ENCODE peak calls at places on chromosome 21, in eight cellular contexts. R is AG04450; I is stimulated activated naive CD8-positive, alpha-beta T cell treated with anti-CD3 and anti-CD28 coated beads, Interleukin-15, amount 100 ng/mL, for 72 hours; Y is mesothelial cell of epicardium; C is C1 segment of cervical spinal cord; K is Kasumi-1; Q is HuH-7.5; F is GM03348. Z is an unnamed sample.

GRCh38 chr21:38988211-38989096 is 182.7 kb downstream of the ETS2 start:
- DNase-seq in R (no peak), I (no peak), Y (no peak), C (no peak), K (no peak), Q (no peak), F (no peak), Z (no peak)

GRCh38 chr21:45513741-45514310 is 28.4 kb downstream of the SLC19A1 start:
- DNase-seq in R (no peak), I (no peak), Y (no peak), C (no peak), K (no peak), Q (no peak), F (no peak), Z (no peak)

GRCh38 chr21:25837545-25838263 is 102.9 kb downstream of the GABPA start:
- DNase-seq in R (peak), I (no peak), Y (no peak), C (no peak), K (no peak), Q (no peak), F (no peak), Z (no peak)

GRCh38 chr21:14058566-14058965 is 152.2 kb downstream of the LIPI start:
- DNase-seq in R (no peak), I (no peak), Y (no peak), C (no peak), K (no peak), Q (no peak), F (no peak), Z (no peak)

GRCh38 chr21:45187646-45188045 is 100.0 kb downstream of the POFUT2 start:
- DNase-seq in R (no peak), I (no peak), Y (no peak), C (no peak), K (no peak), Q (no peak), F (no peak), Z (no peak)

GRCh38 chr21:45831991-45832740 is 149.4 kb upstream of the COL6A1 start:
- DNase-seq in R (peak), I (no peak), Y (no peak), C (no peak), K (no peak), Q (no peak), F (no peak), Z (no peak)

GRCh38 chr21:37829043-37829442 is 87.2 kb downstream of the KCNJ6 start:
- DNase-seq in R (no peak), I (no peak), Y (no peak), C (no peak), K (no peak), Q (no peak), F (no peak), Z (no peak)

GRCh38 chr21:35697321-35697808 is 363.0 kb downstream of the SETD4 start:
- DNase-seq in R (no peak), I (no peak), Y (peak), C (peak), K (peak), Q (no peak), F (no peak), Z (no peak)

GRCh38 chr21:32207096-32207716 is 71.6 kb downstream of the MIS18A start:
- DNase-seq in R (no peak), I (no peak), Y (no peak), C (no peak), K (no peak), Q (no peak), F (no peak), Z (no peak)

GRCh38 chr21:44878053-44878982 is 4.8 kb upstream of the PTTG1IP start:
- DNase-seq in R (no peak), I (no peak), Y (no peak), C (no peak), K (peak), Q (no peak), F (no peak), Z (no peak)

GRCh38 chr21:29175408-29176147 is 45.1 kb downstream of the MAP3K7CL start:
- DNase-seq in R (no peak), I (no peak), Y (no peak), C (no peak), K (no peak), Q (no peak), F (no peak), Z (no peak)

GRCh38 chr21:25573409-25574206 is 33.7 kb downstream of the MRPL39 start:
- DNase-seq in R (peak), I (no peak), Y (no peak), C (no peak), K (peak), Q (no peak), F (peak), Z (no peak)

GRCh38 chr21:42586406-42586805 is 67.0 kb upstream of the PDE9A start:
- DNase-seq in R (no peak), I (no peak), Y (no peak), C (no peak), K (no peak), Q (no peak), F (no peak), Z (no peak)

GRCh38 chr21:38787461-38788274 is 18.1 kb upstream of the ETS2 start:
- DNase-seq in R (no peak), I (no peak), Y (no peak), C (no peak), K (no peak), Q (peak), F (peak), Z (no peak)

GRCh38 chr21:33682992-33683627 is 40.8 kb downstream of the ITSN1 start:
- DNase-seq in R (peak), I (no peak), Y (no peak), C (no peak), K (no peak), Q (no peak), F (peak), Z (no peak)

GRCh38 chr21:32741336-32741735 is 13.5 kb upstream of the SYNJ1 start:
- DNase-seq in R (no peak), I (no peak), Y (no peak), C (no peak), K (no peak), Q (no peak), F (no peak), Z (no peak)

GRCh38 chr21:29511076-29511475 is 212.4 kb downstream of the BACH1 start:
- DNase-seq in R (no peak), I (no peak), Y (no peak), C (no peak), K (no peak), Q (no peak), F (peak), Z (no peak)

GRCh38 chr21:38784458-38785266 is 21.1 kb upstream of the ETS2 start:
- DNase-seq in R (no peak), I (no peak), Y (no peak), C (no peak), K (no peak), Q (no peak), F (no peak), Z (no peak)

GRCh38 chr21:44530903-44531605 is 8.9 kb downstream of the KRTAP10-1 start:
- DNase-seq in R (no peak), I (no peak), Y (no peak), C (no peak), K (no peak), Q (no peak), F (no peak), Z (no peak)

GRCh38 chr21:39580744-39581143 is 32.0 kb upstream of the B3GALT5 start:
- DNase-seq in R (no peak), I (no peak), Y (no peak), C (no peak), K (no peak), Q (no peak), F (no peak), Z (no peak)

GRCh38 chr21:31514598-31514997 is 144.9 kb upstream of the SOD1 start:
- DNase-seq in R (no peak), I (no peak), Y (no peak), C (peak), K (no peak), Q (no peak), F (no peak), Z (no peak)

GRCh38 chr21:42503711-42504110 is 7.7 kb upstream of the RSPH1 start:
- DNase-seq in R (no peak), I (no peak), Y (no peak), C (no peak), K (peak), Q (no peak), F (no peak), Z (no peak)

GRCh38 chr21:33560965-33561364 is 18.1 kb downstream of the SON start:
- DNase-seq in R (no peak), I (no peak), Y (no peak), C (no peak), K (no peak), Q (no peak), F (no peak), Z (no peak)

GRCh38 chr21:18478513-18478912 is 74.9 kb upstream of the TMPRSS15 start:
- DNase-seq in R (no peak), I (no peak), Y (no peak), C (no peak), K (no peak), Q (no peak), F (no peak), Z (no peak)

GRCh38 chr21:17467829-17468228 is 45.0 kb upstream of the CXADR start:
- DNase-seq in R (no peak), I (no peak), Y (no peak), C (no peak), K (no peak), Q (no peak), F (no peak), Z (no peak)

GRCh38 chr21:41186763-41187536 is 19.0 kb downstream of the BACE2 start:
- DNase-seq in R (no peak), I (no peak), Y (no peak), C (no peak), K (no peak), Q (no peak), F (no peak), Z (no peak)

GRCh38 chr21:19290328-19290727 is 886.7 kb upstream of the TMPRSS15 start:
- DNase-seq in R (no peak), I (no peak), Y (no peak), C (no peak), K (no peak), Q (no peak), F (no peak), Z (no peak)

GRCh38 chr21:34052171-34052570 is 21.2 kb upstream of the MRPS6 start:
- DNase-seq in R (no peak), I (no peak), Y (no peak), C (no peak), K (no peak), Q (no peak), F (no peak), Z (no peak)

GRCh38 chr21:35988396-35989140 is 71.8 kb downstream of the SETD4 start:
- DNase-seq in R (no peak), I (no peak), Y (no peak), C (no peak), K (peak), Q (no peak), F (no peak), Z (no peak)

GRCh38 chr21:31276663-31277062 is 67.4 kb downstream of the TIAM1 start:
- DNase-seq in R (no peak), I (no peak), Y (no peak), C (no peak), K (no peak), Q (no peak), F (no peak), Z (no peak)

GRCh38 chr21:46667735-46668380 is 32.4 kb downstream of the PRMT2 start:
- DNase-seq in R (no peak), I (peak), Y (no peak), C (no peak), K (peak), Q (no peak), F (peak), Z (no peak)

GRCh38 chr21:35128526-35128925 is 79.4 kb upstream of the RUNX1 start:
- DNase-seq in R (no peak), I (no peak), Y (no peak), C (no peak), K (no peak), Q (no peak), F (no peak), Z (no peak)

GRCh38 chr21:45001134-45002095 is 61.6 kb downstream of the SLX9 start:
- DNase-seq in R (peak), I (no peak), Y (no peak), C (peak), K (no peak), Q (no peak), F (peak), Z (no peak)